ENCODE peak calls at places on chromosomes 2 and 18, in nine cellular contexts. X is body of pancreas, U is dorsolateral prefrontal cortex, O is tibial artery, T is MM.1S, N is cardiac muscle cell, J is breast epithelium, K is tibial nerve, W is psoas muscle. H is an unnamed sample.
A peak's percentile ranks its signal among the peaks of the same experiment; 100 is the strongest.

GRCh38 chr2:39433586-39434195 is 3.4 kb downstream of the MAP4K3 start:
- DNase-seq in O (no peak), X (no peak), U (no peak), J (no peak), T (no peak), W (no peak), N (peak; percentile 36), K (no peak), H (no peak)

GRCh38 chr2:121858406-121858805 is 103.0 kb downstream of the TSN start:
- DNase-seq in K (no peak), O (no peak), J (no peak), T (no peak), U (no peak), W (no peak), X (no peak), N (no peak), H (no peak)

GRCh38 chr2:159144776-159145614 is 141.5 kb downstream of the WDSUB1 start:
- DNase-seq in U (no peak), W (no peak), K (no peak), X (no peak), O (no peak), J (no peak), N (no peak), T (peak; percentile 8), H (no peak)

GRCh38 chr2:21981127-21981526 is 857.4 kb downstream of the TDRD15 start:
- DNase-seq in N (no peak), U (no peak), J (no peak), T (no peak), K (no peak), O (no peak), W (no peak), X (no peak), H (no peak)

GRCh38 chr2:17813742-17814458 is 2.4 kb upstream of the MSGN1 start:
- DNase-seq in J (no peak), O (no peak), W (peak; percentile 70), U (peak; percentile 30), K (peak; percentile 30), T (peak; percentile 44), X (no peak), N (no peak), H (no peak)

GRCh38 chr2:240229005-240229404 is 88.5 kb upstream of the OTOS start:
- DNase-seq in U (no peak), J (no peak), N (no peak), W (no peak), O (no peak), K (no peak), T (no peak), X (no peak), H (no peak)

GRCh38 chr2:134515137-134515536 is 203.7 kb downstream of the TMEM163 start:
- DNase-seq in K (no peak), W (no peak), O (no peak), N (no peak), X (no peak), T (no peak), U (no peak), J (no peak), H (no peak)

GRCh38 chr2:140855471-140855870 is 1275.3 kb downstream of the LRP1B start:
- DNase-seq in U (no peak), O (no peak), W (no peak), X (no peak), N (no peak), K (no peak), J (no peak), T (no peak), H (no peak)

GRCh38 chr2:189137519-189137918 is 42.0 kb downstream of the COL5A2 start:
- DNase-seq in O (no peak), U (no peak), J (no peak), N (no peak), K (peak; percentile 23), T (no peak), X (no peak), W (no peak), H (no peak)

GRCh38 chr2:193199322-193199721 is 1004.6 kb upstream of the TMEFF2 start:
- DNase-seq in J (no peak), K (no peak), W (no peak), T (no peak), U (no peak), N (no peak), O (no peak), X (no peak), H (no peak)

GRCh38 chr2:154681741-154682140 is 16.8 kb upstream of the KCNJ3 start:
- DNase-seq in X (no peak), N (no peak), J (no peak), T (no peak), W (no peak), O (no peak), U (no peak), K (no peak), H (no peak)

GRCh38 chr18:74682998-74683311 is 85.3 kb downstream of the ZNF407 start:
- DNase-seq in X (no peak), J (no peak), O (no peak), T (no peak), K (no peak), U (no peak), W (no peak), N (no peak), H (no peak)

GRCh38 chr18:24567199-24567598 is 106.8 kb downstream of the HRH4 start:
- DNase-seq in W (no peak), J (no peak), K (no peak), N (no peak), X (no peak), O (no peak), T (no peak), U (no peak), H (no peak)

GRCh38 chr2:238912916-238913875 is 65.3 kb downstream of the TWIST2 start:
- DNase-seq in X (peak; percentile 2), N (no peak), T (no peak), J (peak; percentile 36), K (no peak), W (no peak), U (no peak), O (peak; percentile 46), H (no peak)

GRCh38 chr2:36562973-36563532 is 34.9 kb downstream of the FEZ2 start:
- DNase-seq in T (peak; percentile 47), J (no peak), N (no peak), X (no peak), O (no peak), W (no peak), K (no peak), U (no peak), H (no peak)

GRCh38 chr2:149662556-149662955 is 75.0 kb upstream of the MMADHC start:
- DNase-seq in W (no peak), O (no peak), X (no peak), N (no peak), U (no peak), T (no peak), K (no peak), J (no peak), H (no peak)

GRCh38 chr2:20048488-20049443 is 2.7 kb downstream of the LAPTM4A start:
- DNase-seq in U (no peak), O (no peak), J (no peak), K (no peak), W (no peak), X (no peak), T (no peak), N (no peak), H (no peak)

GRCh38 chr2:167215595-167215994 is 327.3 kb downstream of the XIRP2 start:
- DNase-seq in W (peak; percentile 32), K (no peak), U (no peak), T (no peak), O (no peak), X (peak; percentile 97), N (no peak), J (no peak), H (no peak)

GRCh38 chr2:223469270-223470057 is 132.7 kb downstream of the SCG2 start:
- DNase-seq in J (no peak), X (peak; percentile 10), W (peak; percentile 67), U (no peak), K (peak; percentile 36), T (no peak), O (peak; percentile 93), N (no peak), H (peak; percentile 25)

GRCh38 chr18:62151068-62151771 is 35.6 kb downstream of the PIGN start:
- DNase-seq in J (no peak), W (no peak), U (no peak), T (no peak), X (no peak), N (no peak), K (no peak), O (no peak), H (no peak)

GRCh38 chr2:202269585-202269984 is 4.0 kb downstream of the NOP58 start:
- DNase-seq in K (no peak), O (no peak), J (no peak), X (no peak), U (no peak), T (peak; percentile 19), N (no peak), W (no peak), H (no peak)

GRCh38 chr2:9951272-9951521 is 296 bp upstream of the GRHL1 start:
- DNase-seq in X (no peak), K (no peak), W (no peak), T (no peak), J (no peak), O (no peak), U (no peak), N (no peak), H (no peak)
- H3K27me3 ChIP-seq in X (no peaks in the 10 kb centered on the region), K (no peaks in the 10 kb centered on the region), W (peaks cover 6% of the 10 kb centered on the region), T (no peaks in the 10 kb centered on the region), J (no peaks in the 10 kb centered on the region), O (no peaks in the 10 kb centered on the region), U (no peaks in the 10 kb centered on the region), N (peaks cover 73% of the 10 kb centered on the region), H (peaks cover 5% of the 10 kb centered on the region)

GRCh38 chr2:47205576-47206141 is 50.6 kb upstream of the STPG4 start:
- DNase-seq in N (peak; percentile 70), W (no peak), T (no peak), J (no peak), X (peak; percentile 42), O (no peak), U (peak; percentile 49), K (no peak), H (no peak)
- H3K4me3 ChIP-seq in N (no peak overlapping the region), W (no peak overlapping the region), T (no peak overlapping the region), J (no peak overlapping the region), X (no peak overlapping the region), O (no peak overlapping the region), U (no peak overlapping the region), K (no peak overlapping the region), H (no peak overlapping the region)

GRCh38 chr18:52343138-52343537 is 3.1 kb downstream of the DCC start:
- DNase-seq in N (peak; percentile 51), K (no peak), T (peak; percentile 24), J (no peak), X (no peak), W (no peak), U (no peak), O (no peak), H (no peak)
- TF ChIP-seq CTCF in N (no peak), K (no peak), T (peak; percentile 18), J (no peak), X (no peak), W (no peak), U (peak; percentile 71), O (no peak), H (no peak)

DNA sequence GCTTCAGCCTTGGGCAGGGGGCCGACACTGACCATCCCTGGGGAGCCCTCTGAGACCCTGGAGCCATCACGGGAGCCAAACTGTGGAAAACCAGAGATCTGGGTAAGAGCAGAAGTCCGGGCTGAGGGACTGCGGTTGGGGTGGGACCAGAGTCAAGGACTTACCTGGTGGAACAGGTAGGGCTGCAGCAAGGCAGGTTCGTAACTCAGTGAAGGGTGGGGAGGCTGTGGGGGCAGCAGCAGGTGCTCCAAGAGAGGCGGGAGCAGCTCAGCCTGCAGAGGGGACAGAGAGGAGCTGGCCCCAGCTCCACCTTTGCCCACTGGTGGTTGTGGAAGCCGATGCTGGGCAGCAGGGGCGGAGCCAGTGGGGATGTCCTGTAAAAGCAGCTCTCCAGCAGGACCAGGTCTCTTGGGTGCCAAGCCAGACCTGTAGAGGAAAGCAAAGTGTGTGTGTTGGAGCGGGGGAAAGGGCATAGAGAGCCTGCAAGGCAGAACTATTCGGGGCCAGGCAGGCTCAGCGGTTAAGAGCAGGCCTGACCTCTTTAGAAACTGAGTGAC is 6.7 kb downstream of the PTPRN start:
- DNase-seq in K (no peak), X (no peak), T (no peak), J (no peak), N (no peak), O (no peak), W (no peak), U (no peak), H (no peak)
- H3K27me3 ChIP-seq in K (no peaks in the 10 kb centered on the region), X (no peaks in the 10 kb centered on the region), T (peaks cover 68% of the 10 kb centered on the region), J (no peaks in the 10 kb centered on the region), N (peaks cover 77% of the 10 kb centered on the region), O (peaks cover 53% of the 10 kb centered on the region), W (peaks cover 48% of the 10 kb centered on the region), U (no peaks in the 10 kb centered on the region), H (no peaks in the 10 kb centered on the region)

H was measured in thoracic aorta.